ENCODE peak calls at places on chromosomes 6 and 20, in seven cellular contexts. One of them, this sample, is unnamed. For H3K9me3, the result is how much of the 10 kb centered on the place peaks cover.

GRCh38 chr6:157283900-157284737 is 39.2 kb downstream of the TMEM242 start:
- DNase-seq in CD8-positive, alpha-beta T cell: peak
- DNase-seq in OCI-LY7: no peak
- DNase-seq in CD8-positive, alpha-beta memory T cell: no peak
- DNase-seq in heart right ventricle: no peak
- DNase-seq in body of pancreas: no peak
- DNase-seq in stomach: no peak
- DNase-seq in this sample: peak

GRCh38 chr20:59835057-59835447 is 98.4 kb downstream of the SYCP2 start:
- DNase-seq in body of pancreas: no peak
- DNase-seq in stomach: no peak
- DNase-seq in heart right ventricle: no peak
- DNase-seq in CD8-positive, alpha-beta memory T cell: no peak
- DNase-seq in OCI-LY7: no peak
- DNase-seq in CD8-positive, alpha-beta T cell: no peak
- DNase-seq in this sample: no peak

GRCh38 chr20:50172347-50173013 is 18.1 kb upstream of the CEBPB start:
- DNase-seq in CD8-positive, alpha-beta T cell: no peak
- DNase-seq in CD8-positive, alpha-beta memory T cell: no peak
- DNase-seq in OCI-LY7: no peak
- DNase-seq in heart right ventricle: peak
- DNase-seq in body of pancreas: peak
- DNase-seq in stomach: peak
- DNase-seq in this sample: peak

GRCh38 chr6:142440603-142441293 is 138.9 kb downstream of the ADGRG6 start:
- DNase-seq in body of pancreas: no peak
- DNase-seq in CD8-positive, alpha-beta memory T cell: no peak
- DNase-seq in stomach: no peak
- DNase-seq in CD8-positive, alpha-beta T cell: no peak
- DNase-seq in heart right ventricle: no peak
- DNase-seq in OCI-LY7: no peak
- DNase-seq in this sample: peak

GRCh38 chr6:7805828-7806227 is 79.9 kb downstream of the BMP6 start:
- DNase-seq in OCI-LY7: no peak
- DNase-seq in stomach: no peak
- DNase-seq in CD8-positive, alpha-beta T cell: no peak
- DNase-seq in body of pancreas: no peak
- DNase-seq in CD8-positive, alpha-beta memory T cell: no peak
- DNase-seq in heart right ventricle: no peak
- DNase-seq in this sample: no peak

GRCh38 chr20:13119583-13119982 is 101.5 kb upstream of the ISM1 start:
- DNase-seq in OCI-LY7: peak
- DNase-seq in stomach: no peak
- DNase-seq in body of pancreas: peak
- DNase-seq in CD8-positive, alpha-beta memory T cell: peak
- DNase-seq in heart right ventricle: no peak
- DNase-seq in CD8-positive, alpha-beta T cell: peak
- DNase-seq in this sample: peak

GRCh38 chr6:52016918-52017748 is 70.3 kb downstream of the PKHD1 start:
- DNase-seq in heart right ventricle: no peak
- DNase-seq in body of pancreas: no peak
- DNase-seq in OCI-LY7: no peak
- DNase-seq in CD8-positive, alpha-beta T cell: no peak
- DNase-seq in CD8-positive, alpha-beta memory T cell: no peak
- DNase-seq in stomach: no peak
- DNase-seq in this sample: peak

GRCh38 chr20:50366270-50367103 is 143.7 kb upstream of the PTPN1 start:
- DNase-seq in heart right ventricle: peak
- DNase-seq in CD8-positive, alpha-beta T cell: no peak
- DNase-seq in body of pancreas: peak
- DNase-seq in stomach: peak
- DNase-seq in CD8-positive, alpha-beta memory T cell: no peak
- DNase-seq in OCI-LY7: no peak
- DNase-seq in this sample: no peak

GRCh38 chr6:157185171-157185570 is 138.1 kb downstream of the TMEM242 start:
- DNase-seq in stomach: no peak
- DNase-seq in heart right ventricle: no peak
- DNase-seq in CD8-positive, alpha-beta memory T cell: no peak
- DNase-seq in CD8-positive, alpha-beta T cell: no peak
- DNase-seq in body of pancreas: no peak
- DNase-seq in OCI-LY7: no peak
- DNase-seq in this sample: no peak

GRCh38 chr6:31622678-31623077 is 2.2 kb downstream of the PRRC2A start:
- DNase-seq in heart right ventricle: no peak
- DNase-seq in CD8-positive, alpha-beta T cell: no peak
- DNase-seq in stomach: peak
- DNase-seq in OCI-LY7: no peak
- DNase-seq in body of pancreas: no peak
- DNase-seq in CD8-positive, alpha-beta memory T cell: no peak
- DNase-seq in this sample: no peak

GRCh38 chr20:25319241-25320034 is 71.2 kb downstream of the ABHD12 start:
- DNase-seq in body of pancreas: no peak
- DNase-seq in CD8-positive, alpha-beta T cell: peak
- DNase-seq in stomach: peak
- DNase-seq in OCI-LY7: peak
- DNase-seq in CD8-positive, alpha-beta memory T cell: no peak
- DNase-seq in heart right ventricle: no peak
- DNase-seq in this sample: no peak

GRCh38 chr6:146289816-146290588 is 253.6 kb upstream of the RAB32 start:
- DNase-seq in CD8-positive, alpha-beta memory T cell: no peak
- DNase-seq in body of pancreas: no peak
- DNase-seq in CD8-positive, alpha-beta T cell: no peak
- DNase-seq in OCI-LY7: no peak
- DNase-seq in stomach: no peak
- DNase-seq in heart right ventricle: no peak
- DNase-seq in this sample: no peak

GRCh38 chr6:98487612-98488011 is 346.8 kb upstream of the POU3F2 start:
- DNase-seq in stomach: no peak
- DNase-seq in body of pancreas: no peak
- DNase-seq in OCI-LY7: no peak
- DNase-seq in CD8-positive, alpha-beta T cell: no peak
- DNase-seq in heart right ventricle: no peak
- DNase-seq in CD8-positive, alpha-beta memory T cell: no peak
- DNase-seq in this sample: peak

GRCh38 chr6:43334466-43335095 is 26.0 kb upstream of the CRIP3 start:
- DNase-seq in heart right ventricle: no peak
- DNase-seq in CD8-positive, alpha-beta T cell: no peak
- DNase-seq in stomach: no peak
- DNase-seq in CD8-positive, alpha-beta memory T cell: peak
- DNase-seq in OCI-LY7: peak
- DNase-seq in body of pancreas: no peak
- DNase-seq in this sample: peak

GRCh38 chr20:24811020-24811419 is 138.0 kb upstream of the CST7 start:
- DNase-seq in OCI-LY7: no peak
- DNase-seq in CD8-positive, alpha-beta memory T cell: no peak
- DNase-seq in stomach: no peak
- DNase-seq in heart right ventricle: no peak
- DNase-seq in body of pancreas: no peak
- DNase-seq in CD8-positive, alpha-beta T cell: no peak
- DNase-seq in this sample: no peak

GRCh38 chr20:37905969-37906613 is 3.2 kb downstream of the VSTM2L start:
- DNase-seq in body of pancreas: no peak
- DNase-seq in OCI-LY7: no peak
- DNase-seq in stomach: no peak
- DNase-seq in heart right ventricle: no peak
- DNase-seq in CD8-positive, alpha-beta T cell: no peak
- DNase-seq in CD8-positive, alpha-beta memory T cell: no peak
- DNase-seq in this sample: no peak

GRCh38 chr20:49165611-49166010 is 22.5 kb downstream of the STAU1 start:
- DNase-seq in stomach: no peak
- DNase-seq in heart right ventricle: no peak
- DNase-seq in body of pancreas: no peak
- DNase-seq in CD8-positive, alpha-beta T cell: no peak
- DNase-seq in CD8-positive, alpha-beta memory T cell: no peak
- DNase-seq in OCI-LY7: no peak
- DNase-seq in this sample: no peak

GRCh38 chr20:47487175-47487917 is 14.3 kb upstream of the NCOA3 start:
- DNase-seq in OCI-LY7: peak
- DNase-seq in heart right ventricle: no peak
- DNase-seq in body of pancreas: no peak
- DNase-seq in stomach: no peak
- DNase-seq in CD8-positive, alpha-beta T cell: peak
- DNase-seq in CD8-positive, alpha-beta memory T cell: peak
- DNase-seq in this sample: no peak

GRCh38 chr6:169794317-169795055 is 43.1 kb downstream of the ERMARD start:
- DNase-seq in stomach: peak
- DNase-seq in heart right ventricle: no peak
- DNase-seq in body of pancreas: no peak
- DNase-seq in CD8-positive, alpha-beta memory T cell: no peak
- DNase-seq in OCI-LY7: no peak
- DNase-seq in CD8-positive, alpha-beta T cell: peak
- DNase-seq in this sample: peak

GRCh38 chr6:14468656-14469321 is 351.2 kb downstream of the CD83 start:
- DNase-seq in CD8-positive, alpha-beta memory T cell: no peak
- DNase-seq in CD8-positive, alpha-beta T cell: no peak
- DNase-seq in OCI-LY7: no peak
- DNase-seq in stomach: no peak
- DNase-seq in heart right ventricle: no peak
- DNase-seq in body of pancreas: no peak
- DNase-seq in this sample: no peak

GRCh38 chr6:145602927-145603326 is 132.4 kb downstream of the EPM2A start:
- DNase-seq in stomach: no peak
- DNase-seq in CD8-positive, alpha-beta memory T cell: no peak
- DNase-seq in OCI-LY7: no peak
- DNase-seq in body of pancreas: no peak
- DNase-seq in CD8-positive, alpha-beta T cell: no peak
- DNase-seq in heart right ventricle: no peak
- DNase-seq in this sample: no peak

GRCh38 chr20:4546342-4546741 is 175.4 kb upstream of the PRND start:
- DNase-seq in CD8-positive, alpha-beta memory T cell: no peak
- DNase-seq in stomach: no peak
- DNase-seq in OCI-LY7: no peak
- DNase-seq in CD8-positive, alpha-beta T cell: no peak
- DNase-seq in body of pancreas: no peak
- DNase-seq in heart right ventricle: no peak
- DNase-seq in this sample: peak

GRCh38 chr6:131765081-131765852 is 42.6 kb upstream of the ENPP1 start:
- DNase-seq in CD8-positive, alpha-beta T cell: no peak
- DNase-seq in heart right ventricle: no peak
- DNase-seq in body of pancreas: no peak
- DNase-seq in OCI-LY7: no peak
- DNase-seq in CD8-positive, alpha-beta memory T cell: no peak
- DNase-seq in stomach: no peak
- DNase-seq in this sample: peak

GRCh38 chr6:12296255-12296573 is 6.1 kb downstream of the EDN1 start:
- DNase-seq in body of pancreas: no peak
- DNase-seq in OCI-LY7: no peak
- DNase-seq in heart right ventricle: no peak
- DNase-seq in stomach: peak
- DNase-seq in CD8-positive, alpha-beta memory T cell: no peak
- DNase-seq in CD8-positive, alpha-beta T cell: no peak
- DNase-seq in this sample: no peak

DNA sequence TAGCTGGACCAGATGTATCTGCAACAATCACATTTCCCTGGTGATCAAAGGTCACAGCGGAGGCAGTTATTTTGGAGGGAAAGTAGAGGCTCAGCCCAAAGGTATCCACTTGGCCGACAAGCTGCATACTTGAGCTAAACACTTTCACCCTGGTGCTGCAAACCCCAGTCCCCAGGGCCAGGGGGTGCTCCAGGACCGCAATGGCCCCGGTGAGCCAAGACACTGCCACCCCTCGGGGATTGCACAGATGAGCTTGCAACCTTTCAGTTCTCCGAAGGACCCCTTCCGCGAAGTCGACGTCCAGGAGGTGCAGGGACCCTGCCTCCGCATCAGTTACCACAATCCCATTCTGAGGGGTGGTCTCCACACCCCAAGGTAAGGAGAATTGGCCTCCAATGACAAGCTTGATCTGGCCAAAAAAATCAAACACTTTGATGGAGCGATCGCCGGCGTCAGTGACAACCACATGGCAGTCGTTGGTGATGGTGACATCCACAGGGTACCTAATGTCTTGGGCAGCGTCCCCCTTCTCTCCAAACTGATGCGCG is 823 bp downstream of the NHLRC1 start:
- DNase-seq in body of pancreas: peak
- DNase-seq in CD8-positive, alpha-beta T cell: peak
- DNase-seq in OCI-LY7: peak
- DNase-seq in CD8-positive, alpha-beta memory T cell: no peak
- DNase-seq in heart right ventricle: no peak
- DNase-seq in stomach: no peak
- DNase-seq in this sample: peak
- H3K27ac ChIP-seq in body of pancreas: no peak
- H3K27ac ChIP-seq in CD8-positive, alpha-beta T cell: no peak
- H3K27ac ChIP-seq in OCI-LY7: no peak
- H3K27ac ChIP-seq in CD8-positive, alpha-beta memory T cell: no peak
- H3K27ac ChIP-seq in heart right ventricle: no peak
- H3K27ac ChIP-seq in stomach: no peak
- H3K27ac ChIP-seq in this sample: no peak

DNA sequence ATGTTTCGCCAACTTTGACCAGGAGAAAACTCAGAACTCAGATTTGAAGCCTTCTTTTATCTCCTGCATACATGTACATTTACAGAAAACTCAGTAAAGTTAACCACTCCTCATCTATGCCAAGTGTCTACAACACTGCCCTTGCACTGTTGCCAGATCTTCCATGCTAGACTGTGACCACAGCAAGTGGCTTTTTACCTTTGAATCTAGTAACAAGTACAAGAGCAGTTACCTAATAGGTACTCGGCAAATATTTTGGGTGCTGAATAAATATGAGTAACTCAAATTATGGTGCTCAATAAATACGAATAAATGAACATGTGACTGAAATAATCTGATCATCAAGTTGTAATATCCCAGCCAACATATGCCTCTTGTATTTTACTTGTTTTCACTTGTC is 184.9 kb downstream of the EYA4 start:
- DNase-seq in CD8-positive, alpha-beta memory T cell: no peak
- DNase-seq in CD8-positive, alpha-beta T cell: no peak
- DNase-seq in OCI-LY7: no peak
- DNase-seq in heart right ventricle: no peak
- DNase-seq in stomach: no peak
- DNase-seq in body of pancreas: no peak
- DNase-seq in this sample: no peak
- H3K4me3 ChIP-seq in CD8-positive, alpha-beta memory T cell: no peak
- H3K4me3 ChIP-seq in CD8-positive, alpha-beta T cell: no peak
- H3K4me3 ChIP-seq in OCI-LY7: no peak
- H3K4me3 ChIP-seq in heart right ventricle: no peak
- H3K4me3 ChIP-seq in stomach: no peak
- H3K4me3 ChIP-seq in body of pancreas: no peak
- H3K4me3 ChIP-seq in this sample: no peak

DNA sequence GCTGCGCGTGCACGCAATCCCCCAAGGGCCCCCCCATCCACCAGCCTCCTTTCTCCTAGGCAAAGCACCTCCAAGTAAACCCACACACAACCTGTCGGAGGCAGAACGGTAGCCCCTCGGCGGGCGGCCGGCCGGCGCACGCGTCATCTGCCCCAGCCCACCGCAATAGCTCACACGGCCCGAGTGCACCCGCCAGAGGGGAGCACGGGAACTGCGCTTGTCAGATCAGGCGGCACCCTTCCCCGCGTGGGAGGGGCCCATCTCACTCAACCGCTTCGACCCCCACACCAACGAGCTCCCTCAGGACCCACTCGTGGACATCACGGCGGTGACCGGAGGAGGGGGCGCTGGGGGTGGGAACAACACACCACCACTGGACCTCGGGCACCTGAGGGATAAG is 767.9 kb upstream of the DEFB115 start:
- DNase-seq in CD8-positive, alpha-beta memory T cell: no peak
- DNase-seq in body of pancreas: no peak
- DNase-seq in CD8-positive, alpha-beta T cell: no peak
- DNase-seq in OCI-LY7: no peak
- DNase-seq in stomach: peak
- DNase-seq in heart right ventricle: no peak
- DNase-seq in this sample: peak
- H3K9me3 ChIP-seq in CD8-positive, alpha-beta memory T cell: under half
- H3K9me3 ChIP-seq in body of pancreas: under half
- H3K9me3 ChIP-seq in CD8-positive, alpha-beta T cell: under half
- H3K9me3 ChIP-seq in OCI-LY7: under half
- H3K9me3 ChIP-seq in stomach: half or more
- H3K9me3 ChIP-seq in heart right ventricle: under half
- H3K9me3 ChIP-seq in this sample: under half

GRCh38 chr6:155517282-155517681 is 61.6 kb upstream of the NOX3 start:
- DNase-seq in stomach: peak
- DNase-seq in body of pancreas: no peak
- DNase-seq in heart right ventricle: no peak
- DNase-seq in CD8-positive, alpha-beta memory T cell: no peak
- DNase-seq in CD8-positive, alpha-beta T cell: no peak
- DNase-seq in OCI-LY7: no peak
- DNase-seq in this sample: no peak
- H3K27ac ChIP-seq in stomach: no peak
- H3K27ac ChIP-seq in body of pancreas: no peak
- H3K27ac ChIP-seq in heart right ventricle: no peak
- H3K27ac ChIP-seq in CD8-positive, alpha-beta memory T cell: no peak
- H3K27ac ChIP-seq in CD8-positive, alpha-beta T cell: no peak
- H3K27ac ChIP-seq in OCI-LY7: no peak
- H3K27ac ChIP-seq in this sample: no peak